ENCODE peak calls at places on chromosomes 13 and 19, in four cellular contexts. One of them, this sample, is unnamed.

GRCh38 chr19:7658219-7658686 is 10.6 kb upstream of the RETN start:
- DNase-seq in GM12878: peak
- DNase-seq in HL-60: peak
- DNase-seq in K562: no peak
- DNase-seq in this sample: peak

GRCh38 chr19:3648037-3648905 is 21.7 kb upstream of the CACTIN start:
- DNase-seq in HL-60: no peak
- DNase-seq in GM12878: no peak
- DNase-seq in K562: no peak
- DNase-seq in this sample: no peak

GRCh38 chr13:20340759-20341161 is 108.6 kb upstream of the GJB6 start:
- DNase-seq in HL-60: no peak
- DNase-seq in K562: no peak
- DNase-seq in GM12878: no peak
- DNase-seq in this sample: no peak

GRCh38 chr13:78875792-78876580 is 217.0 kb upstream of the OBI1 start:
- DNase-seq in HL-60: peak
- DNase-seq in GM12878: no peak
- DNase-seq in K562: no peak
- DNase-seq in this sample: peak

GRCh38 chr13:50318887-50319286 is 303.6 kb downstream of the KCNRG start:
- DNase-seq in GM12878: no peak
- DNase-seq in K562: peak
- DNase-seq in HL-60: no peak
- DNase-seq in this sample: no peak

GRCh38 chr19:42634409-42635232 is 39.9 kb upstream of the CEACAM8 start:
- DNase-seq in K562: peak
- DNase-seq in GM12878: no peak
- DNase-seq in HL-60: peak
- DNase-seq in this sample: peak

GRCh38 chr19:34666200-34666957 is 10.6 kb downstream of the SCGB2B2 start:
- DNase-seq in GM12878: no peak
- DNase-seq in HL-60: no peak
- DNase-seq in K562: no peak
- DNase-seq in this sample: no peak

GRCh38 chr19:55467236-55468053 is 2.9 kb upstream of the C19orf85 start:
- DNase-seq in GM12878: no peak
- DNase-seq in K562: peak
- DNase-seq in HL-60: peak
- DNase-seq in this sample: peak

GRCh38 chr19:43784981-43785808 is 4.4 kb upstream of the KCNN4 start:
- DNase-seq in GM12878: no peak
- DNase-seq in HL-60: peak
- DNase-seq in K562: peak
- DNase-seq in this sample: no peak

GRCh38 chr13:76903544-76904162 is 17.4 kb upstream of the KCTD12 start:
- DNase-seq in HL-60: peak
- DNase-seq in GM12878: peak
- DNase-seq in K562: peak
- DNase-seq in this sample: peak

GRCh38 chr19:55153652-55154264 is 3.8 kb downstream of the TNNI3 start:
- DNase-seq in HL-60: no peak
- DNase-seq in GM12878: no peak
- DNase-seq in K562: no peak
- DNase-seq in this sample: no peak

GRCh38 chr19:4009990-4010807 is 2.7 kb downstream of the PIAS4 start:
- DNase-seq in K562: no peak
- DNase-seq in GM12878: no peak
- DNase-seq in HL-60: no peak
- DNase-seq in this sample: no peak

GRCh38 chr13:102586615-102587014 is 10.2 kb upstream of the TPP2 start:
- DNase-seq in GM12878: no peak
- DNase-seq in K562: no peak
- DNase-seq in HL-60: no peak
- DNase-seq in this sample: no peak

GRCh38 chr13:32878172-32878571 is 138.1 kb upstream of the KL start:
- DNase-seq in K562: no peak
- DNase-seq in HL-60: no peak
- DNase-seq in GM12878: no peak
- DNase-seq in this sample: no peak

GRCh38 chr19:35142531-35143230 is 374 bp upstream of the FXYD7 start:
- DNase-seq in K562: peak
- DNase-seq in HL-60: peak
- DNase-seq in GM12878: no peak
- DNase-seq in this sample: peak

GRCh38 chr19:17296278-17296677 is 6.9 kb downstream of the ABHD8 start:
- DNase-seq in K562: no peak
- DNase-seq in GM12878: no peak
- DNase-seq in HL-60: no peak
- DNase-seq in this sample: no peak

GRCh38 chr19:3161453-3161852 is 17.1 kb upstream of the S1PR4 start:
- DNase-seq in K562: no peak
- DNase-seq in HL-60: no peak
- DNase-seq in GM12878: no peak
- DNase-seq in this sample: no peak

GRCh38 chr13:109312399-109312798 is 474.0 kb downstream of the IRS2 start:
- DNase-seq in HL-60: no peak
- DNase-seq in K562: no peak
- DNase-seq in GM12878: no peak
- DNase-seq in this sample: no peak

GRCh38 chr19:16445238-16446107 is 26.3 kb downstream of the EPS15L1 start:
- DNase-seq in GM12878: peak
- DNase-seq in HL-60: peak
- DNase-seq in K562: no peak
- DNase-seq in this sample: no peak

DNA sequence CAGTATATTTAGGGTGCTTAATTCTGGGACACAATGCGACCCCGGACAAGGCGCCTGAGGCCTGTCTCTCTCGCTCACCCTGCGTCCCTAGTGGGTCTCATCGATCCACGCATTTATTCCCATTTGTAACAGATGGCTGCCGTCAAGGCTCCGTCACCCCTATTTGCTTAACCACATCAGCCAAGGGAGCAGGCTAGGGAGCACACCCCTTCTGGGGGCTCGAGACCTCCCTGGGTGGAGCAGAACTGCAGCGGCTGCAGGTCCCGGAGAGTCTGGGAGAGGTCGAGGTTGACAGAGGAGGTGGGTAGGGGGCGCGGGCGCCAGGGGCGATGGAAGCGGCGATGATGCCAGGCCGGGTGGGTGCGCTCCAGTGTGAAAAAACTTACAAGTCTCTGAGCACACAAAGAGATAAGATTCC is 507 bp downstream of the ALG5 start:
- DNase-seq in GM12878: no peak
- DNase-seq in HL-60: peak
- DNase-seq in K562: peak
- DNase-seq in this sample: no peak
- TF ChIP-seq SPI1 in GM12878: no peak
- TF ChIP-seq SPI1 in HL-60: no peak
- TF ChIP-seq SPI1 in K562: no peak
- TF ChIP-seq SPI1 in this sample: no peak

DNA sequence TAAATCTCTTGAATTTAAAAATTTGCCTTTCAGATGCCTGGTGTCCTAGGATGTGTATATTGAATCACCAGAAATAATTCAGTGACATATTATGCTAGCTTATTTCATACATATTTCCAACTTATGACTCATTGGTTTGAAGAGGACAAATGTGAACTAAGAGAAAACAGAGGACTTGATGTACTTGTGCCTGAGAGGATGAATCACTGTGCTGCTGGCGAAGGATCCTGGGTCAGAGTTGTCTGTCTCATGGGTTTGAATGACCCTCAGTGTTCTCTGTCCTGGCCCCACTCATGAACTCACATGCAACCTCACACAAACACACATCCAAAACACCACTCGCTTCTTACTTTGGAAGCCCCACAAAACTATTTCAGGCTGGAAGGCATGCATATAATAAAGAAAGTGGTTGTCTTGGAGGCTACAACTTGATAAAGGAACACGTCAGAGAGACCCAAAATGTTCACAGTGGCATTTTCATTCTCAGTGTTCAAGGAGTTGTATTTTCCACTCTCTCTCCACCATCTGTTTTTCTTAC is 129.0 kb upstream of the SPRY2 start:
- DNase-seq in HL-60: no peak
- DNase-seq in GM12878: no peak
- DNase-seq in K562: no peak
- DNase-seq in this sample: no peak
- TF ChIP-seq SPI1 in HL-60: no peak
- TF ChIP-seq SPI1 in GM12878: no peak
- TF ChIP-seq SPI1 in K562: no peak
- TF ChIP-seq SPI1 in this sample: no peak

DNA sequence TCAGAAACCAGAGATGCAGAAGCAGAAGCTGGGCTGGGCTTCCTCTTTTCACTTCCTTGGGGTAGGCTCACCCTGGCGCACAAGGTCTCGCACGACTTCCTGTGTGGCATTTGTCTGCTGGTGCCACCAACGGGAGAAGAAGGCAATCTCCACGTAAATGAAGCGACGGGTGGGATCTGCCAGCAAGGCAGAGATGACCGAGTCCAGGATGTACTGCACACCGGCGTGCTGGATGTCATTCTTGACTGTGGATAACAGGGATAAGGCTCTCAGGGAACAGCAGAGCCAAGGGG is 1.3 kb downstream of the MAN2B1 start:
- DNase-seq in HL-60: peak
- DNase-seq in GM12878: peak
- DNase-seq in K562: no peak
- DNase-seq in this sample: peak
- TF ChIP-seq SPI1 in HL-60: peak
- TF ChIP-seq SPI1 in GM12878: peak
- TF ChIP-seq SPI1 in K562: peak
- TF ChIP-seq SPI1 in this sample: peak

GRCh38 chr19:1935484-1936208 is 5.3 kb upstream of the CSNK1G2 start:
- DNase-seq in K562: peak
- DNase-seq in HL-60: peak
- DNase-seq in GM12878: no peak
- DNase-seq in this sample: no peak
- TF ChIP-seq SPI1 in K562: no peak
- TF ChIP-seq SPI1 in HL-60: no peak
- TF ChIP-seq SPI1 in GM12878: no peak
- TF ChIP-seq SPI1 in this sample: no peak

GRCh38 chr13:97233499-97233898 is 11.4 kb downstream of the MBNL2 start:
- DNase-seq in GM12878: no peak
- DNase-seq in HL-60: no peak
- DNase-seq in K562: no peak
- DNase-seq in this sample: no peak

GRCh38 chr13:97235549-97236206 is 13.5 kb downstream of the MBNL2 start:
- DNase-seq in GM12878: no peak
- DNase-seq in K562: no peak
- DNase-seq in HL-60: no peak
- DNase-seq in this sample: no peak

GRCh38 chr13:97237388-97237787 is 15.3 kb downstream of the MBNL2 start:
- DNase-seq in HL-60: no peak
- DNase-seq in K562: no peak
- DNase-seq in GM12878: no peak
- DNase-seq in this sample: no peak

GRCh38 chr13:97234236-97234635 is 12.1 kb downstream of the MBNL2 start:
- DNase-seq in HL-60: no peak
- DNase-seq in GM12878: no peak
- DNase-seq in K562: no peak
- DNase-seq in this sample: no peak

DNA sequence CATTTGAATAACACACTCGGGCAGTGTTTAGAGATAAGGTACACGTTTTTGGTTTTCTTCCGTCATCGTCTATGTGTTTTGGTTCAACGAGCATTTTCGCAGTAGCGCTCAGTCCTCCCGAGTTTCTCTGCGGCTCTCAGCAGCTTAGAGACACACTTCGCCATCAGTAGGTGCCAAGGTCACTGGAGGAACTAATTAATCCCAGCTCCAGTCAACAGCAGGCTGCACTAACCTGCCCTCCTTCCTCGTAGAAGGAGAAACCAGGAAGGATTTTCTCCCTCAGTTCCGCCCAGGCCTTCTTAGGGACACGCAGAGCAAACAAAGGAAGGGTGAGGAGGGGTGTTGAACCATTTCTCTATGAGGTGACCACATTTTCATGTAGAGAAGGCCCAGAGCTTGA is 12.6 kb downstream of the MBNL2 start:
- DNase-seq in HL-60: no peak
- DNase-seq in K562: no peak
- DNase-seq in GM12878: no peak
- DNase-seq in this sample: no peak
- TF ChIP-seq SPI1 in HL-60: no peak
- TF ChIP-seq SPI1 in K562: no peak
- TF ChIP-seq SPI1 in GM12878: no peak
- TF ChIP-seq SPI1 in this sample: no peak

DNA sequence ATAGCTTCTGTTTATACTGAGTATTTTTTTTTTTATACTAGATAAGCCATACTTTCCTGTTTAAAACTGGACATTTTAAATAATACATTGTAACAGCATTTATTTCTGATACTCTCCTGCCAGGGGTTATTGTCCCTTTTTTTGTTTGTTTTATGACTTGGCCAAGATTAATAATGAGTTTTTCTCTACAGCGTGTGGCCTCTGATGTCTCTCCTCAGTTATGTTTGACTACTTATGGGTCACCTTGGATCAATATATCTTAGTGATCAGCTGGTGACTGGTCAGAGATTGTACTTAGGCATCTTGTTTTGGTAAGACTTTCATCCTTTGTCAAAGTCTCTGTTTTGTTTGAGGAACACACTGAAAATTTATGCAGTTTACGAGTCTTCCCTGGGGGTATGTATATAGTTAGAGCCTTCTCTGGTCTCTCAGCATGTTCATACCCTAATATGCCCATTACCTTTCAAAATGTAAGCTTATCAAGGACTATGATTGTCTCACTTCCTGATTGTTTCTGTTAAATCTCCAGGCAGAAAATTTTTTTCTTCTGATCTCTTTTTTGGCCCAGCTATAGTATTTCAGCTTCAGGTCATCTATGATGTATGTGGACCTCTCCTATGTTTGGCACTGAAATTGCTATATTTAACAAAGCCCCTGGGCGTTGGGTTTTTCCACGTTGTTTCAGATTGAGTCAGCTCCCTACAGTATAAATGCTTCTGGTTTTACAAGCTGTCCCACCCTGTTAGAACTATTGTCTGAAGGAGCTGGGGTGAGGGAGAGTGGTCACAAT is 87.9 kb downstream of the URI1 start:
- DNase-seq in GM12878: peak
- DNase-seq in K562: no peak
- DNase-seq in HL-60: no peak
- DNase-seq in this sample: no peak
- TF ChIP-seq SPI1 in GM12878: no peak
- TF ChIP-seq SPI1 in K562: no peak
- TF ChIP-seq SPI1 in HL-60: no peak
- TF ChIP-seq SPI1 in this sample: peak

DNA sequence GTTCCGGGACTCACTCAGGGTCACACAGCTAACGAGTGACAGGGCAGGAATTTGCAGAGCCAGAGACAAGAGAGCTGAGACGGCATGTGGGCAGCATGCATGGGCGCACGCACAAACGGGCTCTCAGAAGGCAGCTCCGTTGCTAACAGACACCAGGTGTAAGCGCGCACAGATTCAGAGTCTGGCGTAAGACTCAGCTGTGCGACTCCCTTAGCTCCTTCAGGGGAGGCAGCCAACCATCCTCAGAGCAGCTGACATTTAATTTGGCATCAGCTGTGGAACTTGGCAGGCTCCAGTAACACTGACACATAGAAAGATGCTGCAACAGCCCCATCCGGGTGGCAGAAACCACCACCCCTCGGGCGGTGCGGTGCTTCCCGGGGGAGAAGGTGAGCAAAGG is 7.5 kb upstream of the TM6SF2 start:
- DNase-seq in GM12878: no peak
- DNase-seq in K562: no peak
- DNase-seq in HL-60: no peak
- DNase-seq in this sample: no peak
- TF ChIP-seq SPI1 in GM12878: no peak
- TF ChIP-seq SPI1 in K562: no peak
- TF ChIP-seq SPI1 in HL-60: no peak
- TF ChIP-seq SPI1 in this sample: no peak

GRCh38 chr13:100235311-100235901 is 146.5 kb downstream of the PCCA start:
- DNase-seq in K562: peak
- DNase-seq in HL-60: peak
- DNase-seq in GM12878: no peak
- DNase-seq in this sample: no peak
- TF ChIP-seq SPI1 in K562: no peak
- TF ChIP-seq SPI1 in HL-60: no peak
- TF ChIP-seq SPI1 in GM12878: peak
- TF ChIP-seq SPI1 in this sample: peak